ENCODE peak calls at places on chromosomes 13 and 19, in nine cellular contexts. D is left cardiac atrium; L is activated CD4-positive, alpha-beta T cell treated with anti-CD3 and anti-CD28 coated beads for 36 hours; K is PC-3; G is left lung; E is activated CD8-positive, alpha-beta T cell treated with anti-CD3 and anti-CD28 coated beads for 36 hours; V is HepG2; H is natural killer cell; Q is T-helper 17 cell. Y is an unnamed sample.
A peak's percentile ranks its signal among the peaks of the same experiment; 100 is the strongest.

GRCh38 chr13:77016241-77016812 is 10.6 kb downstream of the FBXL3 start:
- ATAC-seq in H (no peak), L (no peak), Q (no peak), E (no peak), D (no peak), G (no peak), K (no peak), V (no peak), Y (no peak)

GRCh38 chr13:58619396-58620113 is 988.0 kb downstream of the PCDH17 start:
- ATAC-seq in V (no peak), H (no peak), G (no peak), Q (no peak), K (no peak), D (no peak), L (no peak), E (no peak), Y (no peak)

GRCh38 chr13:45352031-45352430 is 11.0 kb upstream of the TPT1 start:
- ATAC-seq in H (no peak), Q (no peak), E (no peak), V (no peak), K (peak; percentile 74), D (no peak), G (no peak), L (no peak), Y (peak; percentile 97)

GRCh38 chr13:28568286-28568685 is 73.4 kb upstream of the FLT1 start:
- ATAC-seq in H (no peak), Q (no peak), G (no peak), V (no peak), L (no peak), E (no peak), D (peak; percentile 90), K (no peak), Y (no peak)

GRCh38 chr19:6613711-6614110 is 22.8 kb upstream of the CD70 start:
- ATAC-seq in L (peak; percentile 40), G (no peak), K (no peak), H (no peak), V (no peak), D (no peak), E (peak; percentile 28), Q (no peak), Y (peak; percentile 53)

GRCh38 chr19:952680-953500 is 27.1 kb downstream of the ARID3A start:
- ATAC-seq in H (peak; percentile 58), V (peak; percentile 82), L (no peak), D (peak; percentile 32), E (no peak), G (peak; percentile 40), K (no peak), Q (no peak), Y (peak; percentile 18)

GRCh38 chr13:95067303-95067702 is 233.9 kb downstream of the ABCC4 start:
- ATAC-seq in K (peak; percentile 79), V (no peak), G (peak; percentile 38), H (no peak), L (no peak), Q (no peak), E (no peak), D (no peak), Y (no peak)

GRCh38 chr13:101529419-101529818 is 76.9 kb downstream of the ITGBL1 start:
- ATAC-seq in V (no peak), D (no peak), L (peak; percentile 39), G (no peak), Q (peak; percentile 64), K (no peak), H (no peak), E (peak; percentile 42), Y (no peak)

GRCh38 chr13:46119883-46120614 is 15.2 kb upstream of the CPB2 start:
- ATAC-seq in K (peak; percentile 68), G (peak; percentile 90), E (no peak), H (no peak), V (no peak), Q (no peak), D (no peak), L (no peak), Y (no peak)

GRCh38 chr19:50696065-50696425 is 23.6 kb downstream of the SHANK1 start:
- ATAC-seq in V (no peak), L (no peak), K (no peak), Q (no peak), G (no peak), E (no peak), D (no peak), H (no peak), Y (no peak)

GRCh38 chr19:42271861-42272534 is 2.9 kb downstream of the CIC start:
- ATAC-seq in L (no peak), K (no peak), Q (no peak), D (no peak), H (no peak), G (no peak), E (no peak), V (no peak), Y (no peak)

GRCh38 chr13:72346716-72347115 is 380.7 kb downstream of the MZT1 start:
- ATAC-seq in H (no peak), Q (no peak), V (no peak), L (no peak), E (no peak), G (no peak), K (no peak), D (no peak), Y (no peak)

GRCh38 chr13:29743229-29743786 is 107.1 kb downstream of the UBL3 start:
- ATAC-seq in D (peak; percentile 87), H (no peak), L (no peak), Q (no peak), K (no peak), V (no peak), E (no peak), G (no peak), Y (no peak)

GRCh38 chr13:41751277-41751676 is 209.6 kb downstream of the VWA8 start:
- ATAC-seq in H (no peak), E (no peak), L (no peak), G (peak; percentile 97), D (peak; percentile 97), K (no peak), Q (no peak), V (no peak), Y (no peak)

GRCh38 chr13:51520524-51520923 is 63.7 kb upstream of the WDFY2 start:
- ATAC-seq in E (no peak), Q (no peak), H (no peak), L (no peak), V (peak; percentile 82), G (no peak), D (peak; percentile 53), K (peak; percentile 40), Y (peak; percentile 48)

GRCh38 chr13:26185720-26186119 is 36.4 kb downstream of the RNF6 start:
- ATAC-seq in K (peak; percentile 6), E (no peak), Q (no peak), D (no peak), L (no peak), G (peak; percentile 18), V (peak; percentile 30), H (no peak), Y (no peak)

GRCh38 chr13:108915095-108915633 is 285.8 kb downstream of the MYO16 start:
- ATAC-seq in G (peak; percentile 41), K (no peak), E (no peak), V (peak; percentile 58), D (peak; percentile 43), Q (no peak), H (no peak), L (no peak), Y (no peak)

GRCh38 chr13:42720116-42720857 is 61.1 kb upstream of the FAM216B start:
- ATAC-seq in H (no peak), G (peak; percentile 93), Q (no peak), D (peak; percentile 57), L (peak; percentile 97), K (peak; percentile 94), V (no peak), E (peak; percentile 53), Y (peak; percentile 100)

GRCh38 chr19:58350001-58350801 is 3.1 kb downstream of the A1BG start:
- ATAC-seq in L (no peak), D (no peak), G (no peak), K (peak; percentile 40), V (no peak), H (no peak), Q (no peak), E (no peak), Y (no peak)

GRCh38 chr13:63299995-63300394 is 1884.3 kb upstream of the PCDH20 start:
- ATAC-seq in G (no peak), V (no peak), E (no peak), D (no peak), K (no peak), Q (no peak), L (no peak), H (no peak), Y (no peak)

Y was measured in esophagus mucosa.